ENCODE peak calls at places on chromosomes 2 and 18, in five cellular contexts. D, X, V, U and N are unnamed samples.

GRCh38 chr18:22674300-22674699 is 256.6 kb upstream of the CTAGE1 start:
- DNase-seq in D (peak), X (no peak), V (no peak), U (no peak), N (no peak)

GRCh38 chr18:658947-659533 is 1.6 kb downstream of the TYMS start:
- DNase-seq in D (no peak), X (no peak), V (no peak), U (no peak), N (no peak)

GRCh38 chr2:66134113-66134730 is 300.7 kb upstream of the MEIS1 start:
- DNase-seq in D (no peak), X (no peak), V (no peak), U (no peak), N (no peak)

GRCh38 chr18:12946549-12947354 is 1.1 kb upstream of the SEH1L start:
- DNase-seq in D (peak), X (peak), V (peak), U (peak), N (no peak)

GRCh38 chr2:85216051-85216431 is 82.8 kb downstream of the TCF7L1 start:
- DNase-seq in D (no peak), X (no peak), V (no peak), U (no peak), N (no peak)

GRCh38 chr2:219286436-219287115 is 7.4 kb downstream of the DNAJB2 start:
- DNase-seq in D (no peak), X (peak), V (no peak), U (no peak), N (no peak)

GRCh38 chr2:105052773-105053172 is 14.9 kb downstream of the MRPS9 start:
- DNase-seq in D (no peak), X (peak), V (no peak), U (no peak), N (no peak)

GRCh38 chr2:224405841-224406370 is 4.0 kb upstream of the FAM124B start:
- DNase-seq in D (no peak), X (no peak), V (no peak), U (no peak), N (no peak)

GRCh38 chr2:186460465-186460864 is 25.6 kb upstream of the ZC3H15 start:
- DNase-seq in D (peak), X (no peak), V (no peak), U (no peak), N (no peak)

GRCh38 chr2:141610564-141610963 is 520.3 kb downstream of the LRP1B start:
- DNase-seq in D (no peak), X (no peak), V (no peak), U (no peak), N (no peak)

GRCh38 chr18:69628774-69629359 is 228.2 kb downstream of the DOK6 start:
- DNase-seq in D (no peak), X (no peak), V (no peak), U (no peak), N (no peak)

GRCh38 chr18:5979971-5980457 is 84.7 kb upstream of the TMEM200C start:
- DNase-seq in D (no peak), X (no peak), V (no peak), U (no peak), N (no peak)

GRCh38 chr2:7835693-7836680 is 845.9 kb upstream of the ID2 start:
- DNase-seq in D (no peak), X (no peak), V (no peak), U (no peak), N (no peak)

GRCh38 chr18:3454365-3455089 is 4.6 kb downstream of the TGIF1 start:
- DNase-seq in D (peak), X (peak), V (no peak), U (no peak), N (peak)

GRCh38 chr2:72778410-72778809 is 47.4 kb downstream of the EXOC6B start:
- DNase-seq in D (peak), X (no peak), V (no peak), U (no peak), N (no peak)

GRCh38 chr2:31125918-31126695 is 12.1 kb downstream of the GALNT14 start:
- DNase-seq in D (no peak), X (no peak), V (no peak), U (no peak), N (no peak)

GRCh38 chr2:36561223-36561944 is 36.6 kb downstream of the FEZ2 start:
- DNase-seq in D (peak), X (no peak), V (no peak), U (no peak), N (no peak)

GRCh38 chr18:70005580-70005979 is 57.9 kb upstream of the CD226 start:
- DNase-seq in D (no peak), X (no peak), V (no peak), U (no peak), N (no peak)

GRCh38 chr18:75810481-75810880 is 383.0 kb upstream of the SMIM21 start:
- DNase-seq in D (no peak), X (no peak), V (no peak), U (no peak), N (no peak)

GRCh38 chr2:151760139-151760650 is 25.9 kb upstream of the NEB start:
- DNase-seq in D (no peak), X (no peak), V (no peak), U (no peak), N (no peak)

GRCh38 chr2:121348128-121348740 is 63.2 kb upstream of the TFCP2L1 start:
- DNase-seq in D (no peak), X (no peak), V (no peak), U (no peak), N (no peak)

GRCh38 chr2:58635801-58636375 is 394.8 kb upstream of the FANCL start:
- DNase-seq in D (no peak), X (no peak), V (no peak), U (no peak), N (no peak)

GRCh38 chr2:38866773-38867443 is 8.8 kb downstream of the DHX57 start:
- DNase-seq in D (peak), X (no peak), V (no peak), U (no peak), N (no peak)

GRCh38 chr2:3466966-3467365 is 52.4 kb downstream of the ADI1 start:
- DNase-seq in D (no peak), X (no peak), V (no peak), U (no peak), N (no peak)

GRCh38 chr2:3464401-3465005 is 54.8 kb downstream of the ADI1 start:
- DNase-seq in D (no peak), X (no peak), V (no peak), U (peak), N (no peak)

GRCh38 chr2:3466482-3466863 is 52.9 kb downstream of the ADI1 start:
- DNase-seq in D (no peak), X (no peak), V (no peak), U (no peak), N (no peak)

GRCh38 chr2:3465328-3465727 is 54.0 kb downstream of the ADI1 start:
- DNase-seq in D (no peak), X (no peak), V (no peak), U (peak), N (no peak)

GRCh38 chr2:3465844-3466481 is 53.4 kb downstream of the ADI1 start:
- DNase-seq in D (peak), X (no peak), V (no peak), U (no peak), N (no peak)
- H3K27ac ChIP-seq in D (peak), X (no peak), V (no peak), U (peak), N (no peak)

GRCh38 chr18:35974181-35974580 is 1.7 kb downstream of the RMP24 start:
- DNase-seq in D (no peak), X (no peak), V (no peak), U (no peak), N (no peak)

GRCh38 chr18:35969676-35970075 is 2.8 kb upstream of the RMP24 start:
- DNase-seq in D (no peak), X (no peak), V (no peak), U (no peak), N (no peak)

GRCh38 chr18:35973650-35974049 is 1.2 kb downstream of the RMP24 start:
- DNase-seq in D (no peak), X (no peak), V (no peak), U (no peak), N (no peak)

GRCh38 chr18:35971661-35972196 is 750 bp upstream of the RMP24 start:
- DNase-seq in D (no peak), X (no peak), V (no peak), U (no peak), N (no peak)

DNA sequence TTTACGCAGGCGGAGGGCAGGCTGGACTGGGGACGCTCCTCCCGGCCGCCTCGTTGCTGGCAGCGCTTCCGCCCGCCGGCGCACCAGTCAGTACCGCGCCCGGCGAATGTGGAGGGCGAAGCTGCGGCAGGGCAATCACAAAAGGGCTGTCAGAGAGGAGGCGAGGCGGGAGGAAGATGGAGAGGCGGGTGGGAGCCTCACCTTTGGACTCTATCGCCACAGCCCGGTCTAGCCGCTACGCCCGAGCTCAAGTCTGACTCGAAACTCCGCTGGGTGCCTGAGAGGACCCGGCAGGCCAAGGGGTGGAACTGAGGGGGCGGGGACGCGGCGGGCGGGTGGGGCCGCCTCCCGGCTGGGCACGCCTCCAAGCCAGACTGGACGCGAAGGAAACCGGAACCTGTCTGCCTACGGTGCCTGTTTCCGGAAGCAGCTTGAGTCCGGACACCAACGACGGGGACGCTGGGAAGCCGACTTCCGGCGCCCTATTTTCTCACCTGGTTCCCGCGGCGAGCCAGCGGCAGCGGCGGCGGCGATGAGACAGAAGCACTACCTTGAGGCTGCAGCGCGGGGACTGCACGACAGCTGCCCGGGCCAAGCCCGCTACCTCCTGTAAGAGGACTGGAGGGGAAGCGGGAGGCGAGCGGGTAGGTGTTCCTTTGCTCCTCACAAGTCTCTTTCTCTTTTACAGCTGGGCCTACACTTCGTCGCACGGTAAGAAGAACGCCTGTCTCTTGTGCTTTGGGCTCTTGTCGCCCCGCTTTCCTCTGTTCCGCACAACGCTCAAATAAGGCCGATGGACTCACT is at the start of gene RMP24:
- DNase-seq in D (peak), X (peak), V (peak), U (peak), N (peak)
- TF ChIP-seq POLR2A in D (peak), X (peak), V (peak), U (no peak), N (peak)

DNA sequence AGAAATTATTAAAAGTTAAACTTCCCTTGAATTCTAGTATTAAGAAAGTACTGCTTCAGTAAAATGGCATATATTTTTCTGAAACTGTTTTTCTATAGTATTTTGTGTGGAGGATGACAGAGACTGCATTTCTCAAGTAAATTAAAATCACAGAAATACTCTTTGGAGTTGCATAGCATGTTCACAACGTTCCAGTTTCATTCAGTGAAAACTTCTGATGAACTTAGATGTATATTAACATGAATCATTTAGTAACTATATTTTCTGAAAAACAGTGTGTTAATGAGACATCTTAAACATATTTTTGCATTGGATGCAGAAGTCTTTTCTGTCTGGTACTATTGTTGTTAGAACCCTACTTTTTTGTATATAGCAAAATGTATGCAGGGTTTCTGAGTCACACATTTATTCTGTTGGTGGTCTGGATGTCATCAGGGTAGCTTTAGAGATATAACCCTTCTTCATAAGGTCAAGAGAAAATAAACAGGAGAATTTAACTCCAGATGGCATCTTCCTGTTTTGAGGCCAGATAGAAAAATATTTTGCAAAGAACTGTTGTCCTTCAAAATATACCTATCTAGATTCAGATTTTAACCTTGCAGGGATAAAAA is 5.1 kb downstream of the COL3A1 start:
- DNase-seq in D (peak), X (no peak), V (no peak), U (no peak), N (no peak)
- H3K27ac ChIP-seq in D (peak), X (no peak), V (peak), U (peak), N (peak)

GRCh38 chr2:240560480-240561324 is 545 bp downstream of the DUSP28 start:
- DNase-seq in D (peak), X (peak), V (peak), U (peak), N (peak)

GRCh38 chr2:240561325-240561971 is 1.3 kb downstream of the DUSP28 start:
- DNase-seq in D (peak), X (no peak), V (no peak), U (peak), N (peak)

GRCh38 chr2:240559271-240559670 is 886 bp upstream of the DUSP28 start:
- DNase-seq in D (no peak), X (no peak), V (no peak), U (peak), N (no peak)

GRCh38 chr2:240558229-240558885 is 569 bp upstream of the ANKMY1 start:
- DNase-seq in D (no peak), X (no peak), V (no peak), U (no peak), N (no peak)

DNA sequence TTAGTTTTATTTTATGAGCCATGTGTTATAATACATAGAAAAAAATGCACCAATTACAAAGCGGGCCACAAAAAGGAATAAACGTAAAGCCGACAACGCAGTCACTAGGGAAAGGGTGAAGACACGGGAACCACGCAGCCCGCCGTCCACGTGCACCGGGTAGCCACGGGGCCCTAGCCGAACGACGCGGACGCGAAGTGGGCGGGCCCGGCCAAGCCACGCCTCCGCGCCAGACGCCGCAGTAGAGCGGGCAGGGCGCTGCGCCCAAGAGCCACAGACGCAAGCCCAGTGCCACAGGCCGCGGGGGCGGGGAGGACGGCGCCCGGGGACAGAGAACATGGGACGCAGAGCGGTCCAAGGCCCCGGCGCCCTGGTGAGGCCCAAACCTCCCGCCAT is at the start of gene DUSP28:
- DNase-seq in D (peak), X (peak), V (peak), U (peak), N (peak)
- TF ChIP-seq POLR2A in D (peak), X (peak), V (peak), U (peak), N (peak)

GRCh38 chr2:215397632-215398341 is 38.1 kb downstream of the FN1 start:
- DNase-seq in D (peak), X (no peak), V (no peak), U (no peak), N (peak)
- H3K27ac ChIP-seq in D (peak), X (no peak), V (no peak), U (no peak), N (peak)

GRCh38 chr2:96256611-96257113 is 9.1 kb downstream of the TMEM127 start:
- DNase-seq in D (no peak), X (no peak), V (no peak), U (no peak), N (no peak)
- TF ChIP-seq POLR2A in D (no peak), X (no peak), V (no peak), U (no peak), N (no peak)

DNA sequence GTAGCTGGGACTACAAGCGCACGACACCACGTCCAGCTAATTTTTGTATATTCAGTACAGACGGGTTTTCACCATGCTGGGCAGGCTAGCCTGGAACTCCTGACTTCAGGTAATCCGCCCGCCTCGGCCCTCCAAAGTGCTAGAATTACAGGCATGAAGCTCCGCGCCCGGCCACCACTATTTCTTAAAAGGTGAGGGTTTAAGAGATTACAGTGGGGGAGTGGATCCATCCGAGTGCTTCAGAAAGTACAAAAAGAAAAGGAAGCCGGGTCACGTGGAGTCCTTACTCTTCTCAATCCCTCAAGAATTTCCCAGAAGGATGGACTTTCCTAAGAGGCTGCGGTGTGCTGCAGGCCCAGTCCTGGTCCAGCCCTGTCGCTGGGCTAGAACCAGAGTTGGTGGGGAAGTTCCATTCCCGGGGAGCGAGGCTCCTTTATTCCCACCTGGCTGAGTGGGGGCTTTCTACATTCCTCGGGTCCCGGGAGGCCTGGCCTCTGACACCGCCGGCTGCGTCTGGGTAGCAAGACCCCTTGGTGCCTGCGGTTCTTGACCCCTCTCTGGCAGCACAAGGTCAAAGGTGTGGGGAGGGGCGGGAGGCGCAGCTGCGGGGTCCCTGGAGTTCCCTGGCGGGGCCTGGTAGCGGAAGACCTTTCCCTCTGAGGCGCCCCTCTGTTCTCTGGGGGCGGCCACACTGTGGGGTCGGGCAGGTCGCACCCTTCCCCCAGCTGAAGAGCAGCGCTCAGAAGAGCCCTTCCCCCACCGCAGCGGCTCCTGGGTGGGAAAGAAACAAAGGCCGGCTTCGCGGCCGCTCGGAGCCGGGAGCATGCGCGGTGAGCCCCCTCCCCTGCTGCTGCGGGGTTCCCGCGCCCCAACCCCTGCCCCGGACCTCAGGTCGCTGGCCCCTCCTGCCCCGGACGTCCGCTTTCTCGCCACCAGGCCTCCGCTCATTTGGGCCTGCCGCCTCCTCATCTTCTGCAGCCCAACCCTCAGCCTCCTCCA is 146.5 kb downstream of the ANKRD44 start:
- DNase-seq in D (no peak), X (no peak), V (peak), U (no peak), N (no peak)
- H3K27ac ChIP-seq in D (no peak), X (no peak), V (no peak), U (no peak), N (no peak)